ENCODE peak calls at places on chromosomes 1 and 21, in eight cellular contexts. Z is mucosa of descending colon, B is NB4, J is body of pancreas, S is Calu3, V is MCF 10A, C is omental fat pad, A is progenitor cell of endocrine pancreas. L is an unnamed sample.

GRCh38 chr21:45093064-45093532 is 18.7 kb downstream of the ADARB1 start:
- DNase-seq in Z (no peak), B (no peak), J (peak; percentile 54), S (no peak), V (no peak), C (no peak), A (no peak), L (no peak)

GRCh38 chr1:109794319-109795132 is 30.8 kb upstream of the EPS8L3 start:
- DNase-seq in Z (peak; percentile 46), B (no peak), J (no peak), S (no peak), V (no peak), C (no peak), A (no peak), L (no peak)

GRCh38 chr1:153402226-153402625 is 11.4 kb upstream of the S100A8 start:
- DNase-seq in Z (no peak), B (no peak), J (no peak), S (no peak), V (no peak), C (no peak), A (no peak), L (no peak)

GRCh38 chr1:208942394-208942793 is 641.1 kb upstream of the CAMK1G start:
- DNase-seq in Z (no peak), B (no peak), J (no peak), S (no peak), V (peak; percentile 32), C (no peak), A (no peak), L (no peak)

GRCh38 chr1:117534995-117535467 is 70.8 kb upstream of the TENT5C start:
- DNase-seq in Z (peak; percentile 49), B (peak; percentile 78), J (peak; percentile 76), S (peak; percentile 35), V (peak; percentile 62), C (no peak), A (peak; percentile 25), L (peak; percentile 59)

GRCh38 chr1:177306981-177307380 is 136.2 kb downstream of the BRINP2 start:
- DNase-seq in Z (no peak), B (no peak), J (no peak), S (no peak), V (no peak), C (no peak), A (no peak), L (no peak)

GRCh38 chr1:239912471-239912870 is 179.2 kb upstream of the FMN2 start:
- DNase-seq in Z (no peak), B (no peak), J (no peak), S (no peak), V (peak; percentile 93), C (no peak), A (no peak), L (peak; percentile 77)

GRCh38 chr1:165965857-165966256 is 138.4 kb downstream of the UCK2 start:
- DNase-seq in Z (no peak), B (no peak), J (no peak), S (no peak), V (no peak), C (no peak), A (no peak), L (no peak)

GRCh38 chr1:25503551-25504426 is 39.6 kb upstream of the LDLRAP1 start:
- DNase-seq in Z (peak; percentile 82), B (peak; percentile 63), J (peak; percentile 74), S (peak; percentile 75), V (peak; percentile 44), C (no peak), A (no peak), L (no peak)

GRCh38 chr1:117346206-117346928 is 20.9 kb upstream of the MAN1A2 start:
- DNase-seq in Z (no peak), B (no peak), J (no peak), S (no peak), V (peak; percentile 46), C (no peak), A (no peak), L (no peak)

GRCh38 chr1:160539896-160540858 is 17.1 kb upstream of the SLAMF6 start:
- DNase-seq in Z (peak; percentile 58), B (peak; percentile 99), J (peak; percentile 70), S (no peak), V (no peak), C (no peak), A (no peak), L (no peak)

GRCh38 chr1:72283204-72284083 is 1.1 kb upstream of the NEGR1 start:
- DNase-seq in Z (peak; percentile 69), B (peak; percentile 61), J (peak; percentile 64), S (peak; percentile 64), V (peak; percentile 68), C (no peak), A (peak; percentile 33), L (peak; percentile 67)

GRCh38 chr1:219514728-219515127 is 98.2 kb downstream of the ZC3H11B start:
- DNase-seq in Z (no peak), B (no peak), J (peak; percentile 14), S (no peak), V (no peak), C (no peak), A (no peak), L (no peak)

GRCh38 chr1:113390871-113391642 is 742 bp downstream of the MAGI3 start:
- DNase-seq in Z (peak; percentile 78), B (peak; percentile 47), J (peak; percentile 69), S (peak; percentile 45), V (peak; percentile 72), C (no peak), A (peak; percentile 36), L (peak; percentile 6)

GRCh38 chr1:196608401-196609113 is at the start of gene KCNT2:
- DNase-seq in Z (peak; percentile 49), B (no peak), J (peak; percentile 30), S (peak; percentile 71), V (peak; percentile 35), C (no peak), A (peak; percentile 83), L (no peak)
- TF ChIP-seq CTCF in Z (no peak), B (no peak), J (no peak), S (no peak), V (no peak), C (no peak), A (no peak), L (no peak)

DNA sequence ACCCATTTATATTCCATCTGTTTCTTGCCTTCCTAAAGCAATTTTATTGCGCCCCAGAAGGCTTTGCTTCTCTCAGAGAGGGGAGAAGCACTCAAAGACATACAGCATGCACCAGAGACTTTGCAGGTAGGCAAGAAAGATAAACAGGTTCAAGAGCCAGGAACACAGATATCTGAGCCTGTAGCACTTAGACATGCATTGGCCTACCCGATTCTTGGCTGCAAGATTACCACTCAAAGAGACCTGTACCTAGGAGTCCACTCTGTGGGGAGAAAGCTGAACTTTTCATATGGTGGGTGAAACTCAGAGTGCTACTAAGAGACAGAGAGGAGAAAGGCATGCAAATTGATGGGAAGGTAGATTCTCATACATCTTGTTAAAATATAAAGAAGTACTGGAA is 609.4 kb upstream of the PKN2 start:
- DNase-seq in Z (no peak), B (no peak), J (no peak), S (no peak), V (no peak), C (no peak), A (no peak), L (no peak)
- TF ChIP-seq CTCF in Z (no peak), B (no peak), J (no peak), S (no peak), V (no peak), C (no peak), A (no peak), L (no peak)

DNA sequence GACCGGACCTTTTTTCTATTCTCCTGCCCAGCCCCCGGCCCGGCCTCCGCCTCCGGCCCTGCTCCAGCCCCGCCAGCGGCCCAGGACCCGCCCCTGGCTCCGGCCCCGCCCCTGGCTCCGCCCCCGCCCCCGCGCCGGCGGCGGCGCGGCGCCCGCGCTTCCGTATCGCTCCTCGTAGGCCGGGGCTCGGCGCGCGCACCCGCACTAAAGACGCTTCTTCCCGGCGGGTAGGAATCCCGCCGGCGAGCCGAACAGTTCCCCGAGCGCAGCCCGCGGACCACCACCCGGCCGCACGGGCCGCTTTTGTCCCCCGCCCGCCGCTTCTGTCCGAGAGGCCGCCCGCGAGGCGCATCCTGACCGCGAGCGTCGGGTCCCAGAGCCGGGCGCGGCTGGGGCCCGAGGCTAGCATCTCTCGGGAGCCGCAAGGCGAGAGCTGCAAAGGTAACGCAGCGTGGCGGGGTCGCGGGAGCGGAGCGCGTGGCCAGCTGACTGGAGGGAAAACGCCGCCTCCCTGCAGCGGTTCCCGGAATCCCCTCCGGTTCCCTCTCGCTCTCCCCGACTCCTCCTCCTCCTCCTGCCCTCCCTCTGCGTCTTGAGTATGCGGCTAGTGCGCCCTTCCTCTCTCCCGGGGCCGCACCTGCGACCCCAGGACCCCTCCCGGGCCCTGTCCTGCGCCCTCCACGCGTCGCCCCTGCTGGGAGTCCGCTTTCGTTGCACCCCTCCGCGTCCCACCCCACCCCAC is at the start of gene IFNAR2:
- DNase-seq in Z (peak; percentile 89), B (peak; percentile 77), J (peak; percentile 72), S (peak; percentile 75), V (peak; percentile 54), C (peak; percentile 37), A (peak; percentile 75), L (no peak)
- TF ChIP-seq CTCF in Z (no peak), B (no peak), J (no peak), S (no peak), V (no peak), C (no peak), A (no peak), L (no peak)

GRCh38 chr21:32413697-32414578 is 1.4 kb downstream of the EVA1C start:
- DNase-seq in Z (peak; percentile 45), B (no peak), J (peak; percentile 36), S (no peak), V (peak; percentile 47), C (no peak), A (no peak), L (no peak)

GRCh38 chr21:32415451-32415850 is 2.9 kb downstream of the EVA1C start:
- DNase-seq in Z (no peak), B (no peak), J (no peak), S (no peak), V (no peak), C (no peak), A (no peak), L (no peak)

GRCh38 chr21:32412998-32413504 is 545 bp downstream of the EVA1C start:
- DNase-seq in Z (peak; percentile 85), B (no peak), J (peak; percentile 29), S (peak; percentile 4), V (peak; percentile 58), C (no peak), A (no peak), L (no peak)

GRCh38 chr21:32415999-32416398 is 3.5 kb downstream of the EVA1C start:
- DNase-seq in Z (no peak), B (no peak), J (no peak), S (no peak), V (no peak), C (no peak), A (no peak), L (no peak)

DNA sequence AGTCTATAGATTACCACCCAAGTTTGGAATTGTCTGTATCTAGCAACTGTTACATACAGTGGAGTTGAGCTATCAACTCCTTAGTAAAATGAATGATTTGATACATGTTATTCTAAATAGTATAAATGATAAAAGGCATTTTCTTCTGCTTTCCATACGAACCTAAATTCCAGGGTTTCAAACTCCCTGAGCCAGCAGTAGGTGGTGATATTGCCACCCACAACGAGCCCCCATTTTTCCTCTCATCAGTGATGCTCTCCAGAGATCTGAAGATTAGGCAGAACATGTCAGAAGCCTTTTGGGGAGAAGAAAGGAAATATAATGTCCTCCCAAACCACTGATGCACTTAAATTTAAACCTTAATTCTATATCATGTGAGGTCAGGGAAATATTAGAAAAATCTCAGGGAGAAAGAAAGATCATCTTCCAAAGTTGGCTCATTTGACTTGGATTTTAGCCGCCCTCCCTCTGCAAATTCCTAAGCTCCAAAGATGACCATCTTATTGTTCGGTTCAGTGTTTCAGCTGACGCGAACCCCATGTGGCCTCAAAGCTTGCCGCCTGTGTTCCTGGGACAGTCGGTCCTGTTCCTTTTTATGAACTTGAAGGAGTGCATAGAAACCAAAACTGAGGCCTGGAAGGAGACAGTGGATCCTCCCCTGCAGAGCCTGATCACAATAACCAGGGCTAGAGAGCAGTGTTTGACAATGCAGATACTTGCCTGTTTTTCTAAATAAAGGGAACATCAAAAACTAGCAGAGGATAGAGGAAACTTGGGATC is 2.3 kb downstream of the EVA1C start:
- DNase-seq in Z (no peak), B (no peak), J (no peak), S (peak; percentile 8), V (peak; percentile 58), C (no peak), A (no peak), L (peak; percentile 60)
- TF ChIP-seq CTCF in Z (peak; percentile 5), B (peak; percentile 4), J (peak; percentile 39), S (no peak), V (peak; percentile 58), C (no peak), A (peak; percentile 17), L (peak; percentile 79)